ENCODE peak calls at places on chromosomes 5 and 9, in ten cellular contexts. D is stimulated activated CD4-positive, alpha-beta T cell treated with anti-CD3 and anti-CD28 coated beads, Interleukin-1b, Interleukin-23, amount 100 ng/mL, for 48 hours; B is T-helper 9 cell; I is KG1; F is A549; Y is nephron progenitor cell; O is NCI-H1092; C is mesenteric fat pad; W is NCI-H748 treated with DMSO at 0.1 percent for 48 hours; L is NCI-H1417. E is an unnamed sample.

GRCh38 chr9:69173891-69174644 is at the start of gene TJP2:
- DNase-seq in C (peak; percentile 91), W (no peak), L (peak; percentile 9), F (no peak), Y (peak; percentile 83), D (peak; percentile 31), B (peak; percentile 1), O (peak; percentile 18), I (no peak), E (peak; percentile 71)

GRCh38 chr5:123681061-123681460 is 169.1 kb downstream of the CSNK1G3 start:
- DNase-seq in C (no peak), F (no peak), O (no peak), W (no peak), B (no peak), D (no peak), I (no peak), L (no peak), Y (no peak), E (no peak)

GRCh38 chr5:157828949-157829639 is 29.9 kb downstream of the CLINT1 start:
- DNase-seq in D (no peak), W (no peak), I (no peak), O (no peak), Y (no peak), F (peak; percentile 13), L (no peak), B (no peak), C (no peak), E (no peak)

GRCh38 chr5:150640311-150641005 is at the start of gene SYNPO:
- DNase-seq in W (no peak), Y (no peak), D (no peak), O (no peak), C (no peak), I (no peak), L (no peak), B (no peak), F (peak; percentile 80), E (no peak)

GRCh38 chr5:60334281-60334713 is 365.7 kb downstream of the DEPDC1B start:
- DNase-seq in L (no peak), Y (no peak), F (peak; percentile 4), B (no peak), W (no peak), D (no peak), I (no peak), O (no peak), C (no peak), E (no peak)

GRCh38 chr5:43482490-43483064 is 1.1 kb downstream of the TMEM267 start:
- DNase-seq in B (no peak), W (no peak), Y (no peak), C (no peak), D (no peak), O (no peak), L (no peak), F (peak; percentile 34), I (no peak), E (no peak)

GRCh38 chr5:6261256-6261655 is 117.1 kb downstream of the MED10 start:
- DNase-seq in Y (no peak), I (no peak), W (no peak), O (no peak), C (no peak), D (no peak), B (no peak), L (no peak), F (no peak), E (no peak)

GRCh38 chr5:78512440-78512839 is 136.1 kb downstream of the LHFPL2 start:
- DNase-seq in O (no peak), B (no peak), D (no peak), L (peak; percentile 40), Y (no peak), W (no peak), F (no peak), C (no peak), I (no peak), E (no peak)

GRCh38 chr9:589723-590122 is 251.8 kb upstream of the DMRT1 start:
- DNase-seq in D (no peak), Y (no peak), B (no peak), L (no peak), W (no peak), I (no peak), C (no peak), O (no peak), F (no peak), E (no peak)